ENCODE peak calls at places on chromosome 6, in four cellular contexts. One of them, this sample, is unnamed.

GRCh38 chr6:109451376-109451775 is 4.2 kb downstream of the MICAL1 start:
- DNase-seq in vagina: no peak
- DNase-seq in substantia nigra: no peak
- DNase-seq in C1 segment of cervical spinal cord: no peak
- DNase-seq in this sample: no peak

GRCh38 chr6:90217621-90218496 is 78.8 kb downstream of the BACH2 start:
- DNase-seq in C1 segment of cervical spinal cord: no peak
- DNase-seq in substantia nigra: no peak
- DNase-seq in vagina: no peak
- DNase-seq in this sample: no peak

GRCh38 chr6:102686461-102686860 is 1293.0 kb downstream of the GRIK2 start:
- DNase-seq in C1 segment of cervical spinal cord: no peak
- DNase-seq in substantia nigra: no peak
- DNase-seq in vagina: no peak
- DNase-seq in this sample: no peak

GRCh38 chr6:14055541-14055940 is 62.0 kb upstream of the CD83 start:
- DNase-seq in C1 segment of cervical spinal cord: no peak
- DNase-seq in substantia nigra: no peak
- DNase-seq in vagina: no peak
- DNase-seq in this sample: no peak

GRCh38 chr6:160679402-160679769 is 15.3 kb upstream of the LPA start:
- DNase-seq in substantia nigra: no peak
- DNase-seq in C1 segment of cervical spinal cord: no peak
- DNase-seq in vagina: no peak
- DNase-seq in this sample: no peak

GRCh38 chr6:105483492-105483891 is 80.6 kb upstream of the PREP start:
- DNase-seq in vagina: no peak
- DNase-seq in substantia nigra: no peak
- DNase-seq in C1 segment of cervical spinal cord: no peak
- DNase-seq in this sample: no peak

GRCh38 chr6:52285174-52286068 is 879 bp upstream of the MCM3 start:
- DNase-seq in C1 segment of cervical spinal cord: no peak
- DNase-seq in substantia nigra: no peak
- DNase-seq in vagina: no peak
- DNase-seq in this sample: no peak

GRCh38 chr6:118325220-118325860 is 222.8 kb upstream of the PLN start:
- DNase-seq in substantia nigra: no peak
- DNase-seq in C1 segment of cervical spinal cord: no peak
- DNase-seq in vagina: no peak
- DNase-seq in this sample: no peak

GRCh38 chr6:152635949-152636674 is 1.1 kb downstream of the SYNE1 start:
- DNase-seq in substantia nigra: peak
- DNase-seq in C1 segment of cervical spinal cord: no peak
- DNase-seq in vagina: no peak
- DNase-seq in this sample: peak

GRCh38 chr6:116409756-116410155 is 39.0 kb downstream of the DSE start:
- DNase-seq in C1 segment of cervical spinal cord: no peak
- DNase-seq in substantia nigra: no peak
- DNase-seq in vagina: no peak
- DNase-seq in this sample: no peak

GRCh38 chr6:13005994-13006393 is 289.4 kb downstream of the PHACTR1 start:
- DNase-seq in vagina: no peak
- DNase-seq in C1 segment of cervical spinal cord: no peak
- DNase-seq in substantia nigra: no peak
- DNase-seq in this sample: no peak

GRCh38 chr6:129510930-129511329 is 199.0 kb downstream of the ARHGAP18 start:
- DNase-seq in C1 segment of cervical spinal cord: no peak
- DNase-seq in substantia nigra: no peak
- DNase-seq in vagina: no peak
- DNase-seq in this sample: no peak

GRCh38 chr6:124956018-124956417 is 6.2 kb upstream of the RNF217 start:
- DNase-seq in vagina: no peak
- DNase-seq in C1 segment of cervical spinal cord: no peak
- DNase-seq in substantia nigra: no peak
- DNase-seq in this sample: no peak

GRCh38 chr6:112665815-112666214 is 318.7 kb downstream of the RFPL4B start:
- DNase-seq in vagina: no peak
- DNase-seq in substantia nigra: no peak
- DNase-seq in C1 segment of cervical spinal cord: no peak
- DNase-seq in this sample: no peak

This sample was measured in activated gamma-delta T cell treated with Interleukin-2 at 50 U/mL for 16 hours.